ENCODE peak calls at places on chromosome 6, in nine cellular contexts. D, I, B, Y, S, G, H, P and W are unnamed samples.

GRCh38 chr6:128370072-128370471 is 150.3 kb downstream of the PTPRK start:
- ATAC-seq in D (peak), I (peak), B (peak), Y (no peak), S (peak), G (no peak), H (peak), P (no peak), W (no peak)

GRCh38 chr6:95530176-95530799 is 47.0 kb upstream of the MANEA start:
- ATAC-seq in D (no peak), I (no peak), B (no peak), Y (no peak), S (no peak), G (no peak), H (no peak), P (no peak), W (no peak)

GRCh38 chr6:137571854-137572253 is 77.7 kb upstream of the OLIG3 start:
- ATAC-seq in D (no peak), I (no peak), B (no peak), Y (peak), S (no peak), G (no peak), H (no peak), P (no peak), W (no peak)

GRCh38 chr6:16494781-16495180 is 256.4 kb downstream of the GMPR start:
- ATAC-seq in D (peak), I (peak), B (no peak), Y (no peak), S (no peak), G (peak), H (no peak), P (no peak), W (no peak)

GRCh38 chr6:47729457-47729856 is 31.1 kb downstream of the ADGRF4 start:
- ATAC-seq in D (peak), I (no peak), B (no peak), Y (no peak), S (no peak), G (no peak), H (no peak), P (no peak), W (peak)

GRCh38 chr6:150189176-150189575 is 46.3 kb downstream of the PPP1R14C start:
- ATAC-seq in D (no peak), I (no peak), B (no peak), Y (no peak), S (no peak), G (no peak), H (no peak), P (no peak), W (no peak)

GRCh38 chr6:3887150-3887700 is 38.1 kb downstream of the FAM50B start:
- ATAC-seq in D (peak), I (no peak), B (peak), Y (no peak), S (no peak), G (no peak), H (no peak), P (peak), W (peak)

GRCh38 chr6:154950979-154951378 is 44.1 kb upstream of the TIAM2 start:
- ATAC-seq in D (no peak), I (no peak), B (no peak), Y (no peak), S (no peak), G (peak), H (no peak), P (no peak), W (no peak)

GRCh38 chr6:26272171-26272631 is 92.8 kb upstream of the BTN3A2 start:
- ATAC-seq in D (peak), I (peak), B (peak), Y (no peak), S (no peak), G (peak), H (peak), P (no peak), W (peak)

GRCh38 chr6:36692220-36692619 is 5.4 kb upstream of the RAB44 start:
- ATAC-seq in D (no peak), I (no peak), B (peak), Y (peak), S (no peak), G (peak), H (no peak), P (no peak), W (peak)

GRCh38 chr6:99022039-99022609 is 74.4 kb upstream of the FBXL4 start:
- ATAC-seq in D (no peak), I (no peak), B (no peak), Y (no peak), S (no peak), G (no peak), H (no peak), P (no peak), W (no peak)

GRCh38 chr6:158686311-158686710 is 36.5 kb downstream of the SYTL3 start:
- ATAC-seq in D (no peak), I (peak), B (no peak), Y (no peak), S (peak), G (no peak), H (no peak), P (no peak), W (peak)

GRCh38 chr6:13538084-13538483 is 36.3 kb upstream of the SIRT5 start:
- ATAC-seq in D (peak), I (peak), B (peak), Y (peak), S (peak), G (no peak), H (no peak), P (no peak), W (peak)